ENCODE peak calls at places on chromosomes 12 and 14, in nine cellular contexts. E is esophagus squamous epithelium; K is adrenal gland; L is effector memory CD4-positive, alpha-beta T cell; Z is H9; Q is RWPE1; X is IMR-90; H is pancreas; S is tibial artery. V is an unnamed sample.
A peak's percentile ranks its signal among the peaks of the same experiment; 100 is the strongest.

GRCh38 chr12:1234073-1234472 is 243.1 kb downstream of the ERC1 start:
- DNase-seq in E (no peak), K (peak; percentile 30), L (no peak), Z (no peak), Q (no peak), X (peak; percentile 49), H (no peak), S (no peak), V (no peak)

GRCh38 chr12:105018001-105018400 is 31.9 kb downstream of the NOPCHAP1 start:
- DNase-seq in E (no peak), K (no peak), L (no peak), Z (no peak), Q (no peak), X (peak; percentile 2), H (no peak), S (no peak), V (no peak)

GRCh38 chr12:10497602-10498001 is 8.1 kb upstream of the EIF2S3B start:
- DNase-seq in E (no peak), K (no peak), L (no peak), Z (no peak), Q (no peak), X (no peak), H (no peak), S (no peak), V (no peak)

GRCh38 chr14:79598339-79598738 is 613.0 kb downstream of the DIO2 start:
- DNase-seq in E (no peak), K (no peak), L (no peak), Z (no peak), Q (no peak), X (peak; percentile 84), H (no peak), S (no peak), V (no peak)

GRCh38 chr12:47270782-47271664 is 191.3 kb upstream of the AMIGO2 start:
- DNase-seq in E (no peak), K (no peak), L (no peak), Z (no peak), Q (peak; percentile 84), X (peak; percentile 77), H (no peak), S (no peak), V (no peak)

GRCh38 chr12:2739832-2740641 is 54.7 kb upstream of the FKBP4 start:
- DNase-seq in E (no peak), K (peak; percentile 49), L (no peak), Z (peak; percentile 25), Q (no peak), X (peak; percentile 34), H (no peak), S (no peak), V (no peak)

GRCh38 chr14:103679351-103679750 is 35.9 kb downstream of the XRCC3 start:
- DNase-seq in E (no peak), K (peak; percentile 67), L (no peak), Z (peak; percentile 50), Q (no peak), X (no peak), H (no peak), S (no peak), V (no peak)

GRCh38 chr12:50149311-50149710 is 17.9 kb downstream of the CERS5 start:
- DNase-seq in E (no peak), K (no peak), L (no peak), Z (no peak), Q (no peak), X (no peak), H (no peak), S (no peak), V (no peak)

GRCh38 chr14:68449565-68450295 is 343.1 kb downstream of the ZFP36L1 start:
- DNase-seq in E (no peak), K (no peak), L (no peak), Z (peak; percentile 59), Q (no peak), X (no peak), H (no peak), S (no peak), V (no peak)

GRCh38 chr12:27523305-27523641 is 733 bp upstream of the PPFIBP1 start:
- DNase-seq in E (no peak), K (no peak), L (no peak), Z (no peak), Q (no peak), X (no peak), H (no peak), S (no peak), V (no peak)

GRCh38 chr14:69354383-69355154 is 43.5 kb downstream of the ERH start:
- DNase-seq in E (no peak), K (no peak), L (peak; percentile 14), Z (no peak), Q (no peak), X (peak; percentile 5), H (no peak), S (no peak), V (no peak)

GRCh38 chr12:4148418-4149056 is 125.0 kb upstream of the CCND2 start:
- DNase-seq in E (peak; percentile 30), K (peak; percentile 62), L (peak; percentile 28), Z (no peak), Q (no peak), X (no peak), H (peak; percentile 31), S (peak; percentile 72), V (no peak)

GRCh38 chr12:122203301-122203967 is at the start of gene B3GNT4:
- DNase-seq in E (no peak), K (peak; percentile 60), L (peak; percentile 65), Z (peak; percentile 84), Q (peak; percentile 69), X (peak; percentile 26), H (peak; percentile 70), S (peak; percentile 68), V (peak; percentile 84)

GRCh38 chr14:89276424-89276975 is 140.5 kb downstream of the FOXN3 start:
- DNase-seq in E (no peak), K (no peak), L (no peak), Z (no peak), Q (no peak), X (peak; percentile 76), H (no peak), S (peak; percentile 62), V (no peak)

DNA sequence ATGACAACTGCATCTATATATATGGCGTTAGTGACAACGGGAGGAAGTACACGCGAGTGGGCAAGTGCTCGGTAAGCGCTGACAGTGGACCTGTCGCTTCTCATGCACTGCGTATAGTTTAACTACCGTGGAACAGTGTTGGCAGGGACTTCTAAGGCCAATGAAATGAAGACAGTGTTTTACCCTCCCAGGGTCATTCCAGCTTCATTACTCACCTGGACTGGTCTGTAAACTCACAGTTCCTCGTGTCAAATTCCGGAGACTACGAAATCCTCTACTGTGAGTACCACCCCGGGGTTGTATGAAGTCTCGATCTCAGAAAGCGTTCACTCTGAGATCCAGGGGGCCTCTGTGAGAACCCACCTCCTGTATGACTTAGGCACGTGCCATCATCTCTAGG is 129.2 kb upstream of the EVL start:
- DNase-seq in E (no peak), K (no peak), L (no peak), Z (no peak), Q (peak; percentile 43), X (peak; percentile 64), H (no peak), S (no peak), V (no peak)
- H3K27ac ChIP-seq in E (no peak overlapping the region), K (no peak overlapping the region), L (no peak overlapping the region), Z (no peak overlapping the region), Q (no peak overlapping the region), X (no peak overlapping the region), H (no peak overlapping the region), S (no peak overlapping the region), V (no peak overlapping the region)

DNA sequence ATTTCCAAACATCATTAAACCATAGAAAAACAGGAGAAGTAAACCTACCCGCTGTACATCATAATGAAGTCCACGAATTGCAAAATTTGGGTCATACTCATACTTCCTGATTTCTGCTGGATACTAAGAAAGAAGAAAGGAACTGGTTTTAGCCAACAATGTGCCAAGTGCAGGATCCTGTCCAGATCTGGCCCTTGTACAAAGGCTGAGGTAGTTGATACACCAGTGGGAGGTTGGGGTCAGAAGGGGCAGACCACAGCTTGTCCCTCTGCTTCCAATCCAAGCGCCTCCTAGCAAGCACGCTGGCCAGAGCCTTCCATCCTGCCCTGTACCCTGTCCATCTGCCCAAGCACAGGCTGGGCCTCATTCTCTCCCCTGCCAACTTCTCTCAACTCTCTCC is 34.2 kb downstream of the NT5DC3 start:
- DNase-seq in E (no peak), K (no peak), L (no peak), Z (no peak), Q (no peak), X (no peak), H (no peak), S (no peak), V (no peak)
- H3K27ac ChIP-seq in E (no peak overlapping the region), K (no peak overlapping the region), L (no peak overlapping the region), Z (no peak overlapping the region), Q (peak overlapping the region; percentile 26), X (peak overlapping the region; percentile 14), H (no peak overlapping the region), S (peak overlapping the region; percentile 76), V (no peak overlapping the region)

GRCh38 chr14:53778263-53778662 is 178.4 kb downstream of the BMP4 start:
- DNase-seq in E (no peak), K (no peak), L (no peak), Z (no peak), Q (no peak), X (no peak), H (no peak), S (no peak), V (no peak)

GRCh38 chr14:53767566-53767965 is 189.1 kb downstream of the BMP4 start:
- DNase-seq in E (no peak), K (no peak), L (no peak), Z (no peak), Q (no peak), X (no peak), H (no peak), S (no peak), V (no peak)

GRCh38 chr14:53772936-53773335 is 183.7 kb downstream of the BMP4 start:
- DNase-seq in E (no peak), K (no peak), L (no peak), Z (no peak), Q (no peak), X (no peak), H (no peak), S (no peak), V (no peak)
- H3K27ac ChIP-seq in E (no peak overlapping the region), K (no peak overlapping the region), L (no peak overlapping the region), Z (no peak overlapping the region), Q (no peak overlapping the region), X (no peak overlapping the region), H (no peak overlapping the region), S (no peak overlapping the region), V (no peak overlapping the region)

GRCh38 chr12:57146925-57147640 is at the start of gene LRP1-AS:
- DNase-seq in E (no peak), K (no peak), L (no peak), Z (no peak), Q (no peak), X (no peak), H (no peak), S (no peak), V (no peak)

GRCh38 chr12:57147641-57147944 is 174 bp upstream of the LRP1-AS start:
- DNase-seq in E (no peak), K (no peak), L (no peak), Z (no peak), Q (no peak), X (peak; percentile 74), H (no peak), S (no peak), V (no peak)

GRCh38 chr12:57145460-57146059 is 1.9 kb downstream of the LRP1-AS start:
- DNase-seq in E (no peak), K (no peak), L (no peak), Z (no peak), Q (no peak), X (no peak), H (no peak), S (no peak), V (peak; percentile 70)

GRCh38 chr12:57148469-57149308 is 1.3 kb upstream of the LRP1-AS start:
- DNase-seq in E (no peak), K (peak; percentile 60), L (no peak), Z (no peak), Q (no peak), X (peak; percentile 77), H (no peak), S (peak; percentile 90), V (no peak)

GRCh38 chr12:57146092-57146491 is 1.3 kb downstream of the LRP1-AS start:
- DNase-seq in E (no peak), K (no peak), L (no peak), Z (no peak), Q (no peak), X (no peak), H (no peak), S (no peak), V (no peak)
- H3K27ac ChIP-seq in E (peak overlapping the region; percentile 87), K (peak overlapping the region; percentile 64), L (no peak overlapping the region), Z (no peak overlapping the region), Q (peak overlapping the region; percentile 98), X (peak overlapping the region; percentile 80), H (no peak overlapping the region), S (peak overlapping the region; percentile 85), V (peak overlapping the region; percentile 88)

V was measured in caudate nucleus.